ENCODE peak calls at places on chromosomes 13 and 19, in seven cellular contexts. R is A549, J is ovary, K is stomach, D is transverse colon, N is K562, F is H1. P is an unnamed sample.

GRCh38 chr13:66076417-66076816 is 1153.7 kb downstream of the PCDH9 start:
- DNase-seq in R (no peak), J (no peak), K (no peak), D (no peak), N (peak; percentile 37), F (no peak), P (no peak)

GRCh38 chr19:40425450-40426287 is at the start of gene SERTAD1:
- DNase-seq in R (peak; percentile 100), J (peak; percentile 100), K (peak; percentile 100), D (peak; percentile 100), N (peak; percentile 100), F (peak; percentile 99), P (peak; percentile 100)

GRCh38 chr19:13154911-13155471 is 4.8 kb downstream of the IER2 start:
- DNase-seq in R (no peak), J (peak; percentile 81), K (peak; percentile 92), D (peak; percentile 92), N (peak; percentile 73), F (no peak), P (peak; percentile 92)

GRCh38 chr13:105377452-105377851 is 1158.0 kb downstream of the EFNB2 start:
- DNase-seq in R (no peak), J (no peak), K (no peak), D (no peak), N (no peak), F (no peak), P (no peak)

GRCh38 chr19:34808566-34808965 is 35.6 kb upstream of the ZNF599 start:
- DNase-seq in R (no peak), J (no peak), K (no peak), D (no peak), N (no peak), F (no peak), P (no peak)

GRCh38 chr19:7506385-7507328 is 9.2 kb upstream of the ZNF358 start:
- DNase-seq in R (peak; percentile 62), J (peak; percentile 66), K (peak; percentile 86), D (peak; percentile 94), N (peak; percentile 97), F (peak; percentile 96), P (no peak)

GRCh38 chr13:112970552-112971287 is 1.7 kb downstream of the MCF2L start:
- DNase-seq in R (no peak), J (peak; percentile 48), K (no peak), D (peak; percentile 3), N (no peak), F (no peak), P (no peak)

GRCh38 chr13:31160857-31161582 is 684 bp downstream of the HSPH1 start:
- DNase-seq in R (no peak), J (peak; percentile 67), K (peak; percentile 60), D (peak; percentile 70), N (peak; percentile 68), F (no peak), P (peak; percentile 80)

GRCh38 chr13:46894534-46894906 is 2.3 kb downstream of the HTR2A start:
- DNase-seq in R (no peak), J (no peak), K (no peak), D (no peak), N (no peak), F (no peak), P (no peak)

GRCh38 chr13:98511435-98511834 is 65.5 kb downstream of the STK24 start:
- DNase-seq in R (no peak), J (no peak), K (no peak), D (no peak), N (no peak), F (no peak), P (no peak)

GRCh38 chr13:28013482-28013881 is 25.0 kb upstream of the URAD start:
- DNase-seq in R (no peak), J (no peak), K (no peak), D (no peak), N (no peak), F (no peak), P (no peak)

GRCh38 chr19:42529248-42529764 is 1.0 kb upstream of the CEACAM1 start:
- DNase-seq in R (peak; percentile 94), J (peak; percentile 25), K (peak; percentile 81), D (peak; percentile 83), N (peak; percentile 77), F (peak; percentile 49), P (no peak)

GRCh38 chr19:28874742-28875141 is 338.2 kb downstream of the UQCRFS1 start:
- DNase-seq in R (no peak), J (no peak), K (no peak), D (no peak), N (no peak), F (no peak), P (no peak)

GRCh38 chr19:50046649-50047503 is 21.1 kb downstream of the ZNF473 start:
- DNase-seq in R (no peak), J (peak; percentile 50), K (peak; percentile 29), D (peak; percentile 50), N (peak; percentile 67), F (no peak), P (peak; percentile 73)

GRCh38 chr13:24670927-24671326 is 9.3 kb upstream of the ATP12A start:
- DNase-seq in R (peak; percentile 62), J (no peak), K (no peak), D (no peak), N (peak; percentile 16), F (no peak), P (peak; percentile 44)

GRCh38 chr19:10780368-10780767 is 55.6 kb downstream of the TMED1 start:
- DNase-seq in R (no peak), J (no peak), K (no peak), D (peak; percentile 42), N (peak; percentile 13), F (no peak), P (no peak)

GRCh38 chr13:99944606-99945005 is 27.0 kb downstream of the ZIC5 start:
- DNase-seq in R (no peak), J (no peak), K (no peak), D (no peak), N (no peak), F (no peak), P (no peak)

GRCh38 chr13:101512650-101513049 is 60.2 kb downstream of the ITGBL1 start:
- DNase-seq in R (no peak), J (no peak), K (no peak), D (no peak), N (no peak), F (no peak), P (no peak)

GRCh38 chr13:21320642-21321034 is 138.5 kb downstream of the ZDHHC20 start:
- DNase-seq in R (no peak), J (no peak), K (no peak), D (no peak), N (no peak), F (no peak), P (no peak)

DNA sequence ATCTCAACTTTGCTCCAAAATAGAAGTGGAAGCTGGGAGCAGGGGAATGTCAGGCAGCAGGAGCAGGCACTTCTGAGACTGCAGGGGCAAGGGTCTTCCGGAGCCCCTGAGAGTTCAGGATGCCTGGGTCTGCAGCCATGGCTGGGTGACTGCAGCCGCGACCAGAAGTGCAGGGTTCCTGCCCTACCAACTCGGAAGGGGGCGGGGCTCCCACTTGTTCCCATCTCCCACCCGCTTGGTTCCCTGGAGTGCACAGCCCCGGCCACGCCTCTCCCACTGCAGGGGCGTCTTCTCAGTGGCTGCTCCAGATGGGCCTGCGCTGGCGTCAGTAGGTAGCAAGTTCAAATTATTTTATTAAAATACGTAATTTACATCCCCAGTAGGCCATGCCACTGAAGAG is 1631.7 kb downstream of the OLFM4 start:
- DNase-seq in R (no peak), J (no peak), K (no peak), D (no peak), N (no peak), F (no peak), P (no peak)
- TF ChIP-seq CTCF in R (no peak), J (no peak), K (no peak), D (no peak), N (no peak), F (no peak), P (no peak)

GRCh38 chr19:9075064-9075964 is 11.5 kb upstream of the OR1M1 start:
- DNase-seq in R (peak; percentile 95), J (peak; percentile 81), K (peak; percentile 58), D (peak; percentile 50), N (peak; percentile 95), F (peak; percentile 71), P (no peak)

GRCh38 chr19:9073806-9074205 is 13.1 kb upstream of the OR1M1 start:
- DNase-seq in R (no peak), J (no peak), K (no peak), D (no peak), N (no peak), F (no peak), P (no peak)

GRCh38 chr19:9076886-9077285 is 10.0 kb upstream of the OR1M1 start:
- DNase-seq in R (no peak), J (no peak), K (no peak), D (no peak), N (no peak), F (no peak), P (no peak)

DNA sequence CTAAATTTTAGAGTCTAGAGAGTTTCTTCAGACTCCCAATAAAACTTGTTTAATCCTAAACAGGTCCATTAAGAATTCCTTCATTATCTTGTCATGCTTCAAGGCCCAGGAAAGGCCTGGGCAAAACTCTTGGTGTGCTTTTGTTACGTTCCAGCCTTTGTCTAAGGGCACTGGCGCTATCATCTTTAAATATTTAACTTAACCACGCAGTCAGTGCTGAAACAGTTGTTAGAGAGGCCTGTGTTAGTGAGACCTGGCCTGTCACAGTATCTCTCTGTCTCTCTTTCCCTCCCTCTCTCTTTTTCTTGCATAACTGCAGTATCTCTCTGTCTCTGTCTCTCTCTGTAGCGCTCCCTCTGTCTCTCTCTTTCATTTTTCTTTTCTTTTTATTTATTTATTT is 8.2 kb upstream of the OR1M1 start:
- DNase-seq in R (no peak), J (no peak), K (no peak), D (no peak), N (no peak), F (no peak), P (no peak)
- TF ChIP-seq EP300 in R (no peak), J (no peak), K (no peak), D (no peak), N (no peak), F (no peak), P (no peak)

GRCh38 chr13:68185767-68186166 is 955.6 kb upstream of the PCDH9 start:
- DNase-seq in R (no peak), J (no peak), K (no peak), D (no peak), N (no peak), F (no peak), P (no peak)

DNA sequence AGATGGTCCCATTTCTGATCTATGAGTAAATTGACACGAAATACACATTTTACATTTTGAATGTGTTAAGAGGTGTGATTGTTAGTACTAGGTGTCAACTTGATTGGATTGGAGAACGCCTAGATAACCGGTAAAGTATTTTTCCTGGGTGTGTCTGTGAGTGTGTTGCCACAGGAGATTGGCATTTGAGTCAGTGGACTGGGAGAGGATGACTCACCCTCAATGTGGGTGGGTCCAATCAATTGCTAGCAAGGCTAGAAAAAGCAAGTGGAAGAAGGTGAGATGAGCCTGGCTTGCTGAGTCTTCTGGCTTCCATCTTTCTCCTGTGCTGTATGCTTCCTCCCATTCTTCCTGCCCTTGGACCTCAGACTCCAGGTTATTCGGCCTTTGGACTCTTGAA is 960.7 kb upstream of the PCDH9 start:
- DNase-seq in R (no peak), J (no peak), K (no peak), D (no peak), N (no peak), F (no peak), P (no peak)
- TF ChIP-seq CTCF in R (no peak), J (no peak), K (no peak), D (no peak), N (no peak), F (no peak), P (no peak)

DNA sequence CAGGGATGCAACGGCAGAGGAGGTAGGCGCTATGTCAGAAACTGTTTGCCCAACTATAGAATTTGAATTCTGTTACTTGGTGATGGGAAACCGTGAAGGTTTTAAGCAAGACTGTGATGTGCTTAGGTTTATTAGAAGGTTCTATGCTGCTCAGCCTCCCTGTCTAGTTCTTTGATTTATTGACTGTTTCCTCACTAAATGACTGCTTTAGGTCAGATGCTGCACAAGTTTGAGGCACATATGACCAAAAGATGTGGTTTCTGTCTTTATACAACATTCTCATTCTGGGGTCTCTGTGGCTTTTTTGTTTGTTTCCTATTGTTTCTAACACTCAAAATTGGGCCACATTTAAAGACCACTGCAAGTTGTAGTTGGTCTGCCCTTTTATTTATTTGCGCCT is 323.0 kb upstream of the OBI1 start:
- DNase-seq in R (no peak), J (no peak), K (no peak), D (no peak), N (no peak), F (no peak), P (no peak)
- TF ChIP-seq EP300 in R (no peak), J (no peak), K (no peak), D (no peak), N (no peak), F (no peak), P (no peak)

P was measured in suprapubic skin.